ENCODE peak calls at places on chromosomes 16 and 17, in five cellular contexts. One of them, this sample, is unnamed.

GRCh38 chr16:8430401-8430800 is 159.9 kb downstream of the TMEM114 start:
- DNase-seq in HEK293T: no peak
- DNase-seq in H1: no peak
- DNase-seq in HepG2: no peak
- DNase-seq in GM12878: no peak
- DNase-seq in this sample: no peak

GRCh38 chr16:20799599-20799998 is 6.7 kb downstream of the ERI2 start:
- DNase-seq in HEK293T: no peak
- DNase-seq in H1: no peak
- DNase-seq in HepG2: peak
- DNase-seq in GM12878: no peak
- DNase-seq in this sample: no peak

GRCh38 chr17:63983326-63983725 is 10.6 kb upstream of the SCN4A start:
- DNase-seq in HEK293T: no peak
- DNase-seq in H1: no peak
- DNase-seq in HepG2: no peak
- DNase-seq in GM12878: no peak
- DNase-seq in this sample: no peak

GRCh38 chr17:15479697-15480096 is 12.3 kb upstream of the CDRT4 start:
- DNase-seq in HEK293T: no peak
- DNase-seq in H1: no peak
- DNase-seq in HepG2: peak
- DNase-seq in GM12878: no peak
- DNase-seq in this sample: no peak

GRCh38 chr17:45732926-45733505 is 51.1 kb upstream of the CRHR1 start:
- DNase-seq in HEK293T: no peak
- DNase-seq in H1: no peak
- DNase-seq in HepG2: no peak
- DNase-seq in GM12878: no peak
- DNase-seq in this sample: no peak

GRCh38 chr17:68328676-68329075 is 37.4 kb downstream of the ARSG start:
- DNase-seq in HEK293T: no peak
- DNase-seq in H1: no peak
- DNase-seq in HepG2: no peak
- DNase-seq in GM12878: no peak
- DNase-seq in this sample: no peak

GRCh38 chr17:57911834-57912673 is 43.2 kb downstream of the CUEDC1 start:
- DNase-seq in HEK293T: no peak
- DNase-seq in H1: no peak
- DNase-seq in HepG2: peak
- DNase-seq in GM12878: no peak
- DNase-seq in this sample: no peak

GRCh38 chr17:38673714-38674012 is 1.1 kb downstream of the EPOP start:
- DNase-seq in HEK293T: no peak
- DNase-seq in H1: no peak
- DNase-seq in HepG2: no peak
- DNase-seq in GM12878: no peak
- DNase-seq in this sample: no peak

GRCh38 chr16:70738083-70738977 is 52.5 kb upstream of the MTSS2 start:
- DNase-seq in HEK293T: peak
- DNase-seq in H1: peak
- DNase-seq in HepG2: peak
- DNase-seq in GM12878: no peak
- DNase-seq in this sample: no peak

GRCh38 chr16:69595127-69596036 is 29.6 kb downstream of the NFAT5 start:
- DNase-seq in HEK293T: no peak
- DNase-seq in H1: no peak
- DNase-seq in HepG2: peak
- DNase-seq in GM12878: no peak
- DNase-seq in this sample: no peak

GRCh38 chr16:84886536-84887090 is 66.8 kb downstream of the CRISPLD2 start:
- DNase-seq in HEK293T: no peak
- DNase-seq in H1: no peak
- DNase-seq in HepG2: no peak
- DNase-seq in GM12878: no peak
- DNase-seq in this sample: no peak

GRCh38 chr17:3739422-3740124 is 15.9 kb downstream of the HASPIN start:
- DNase-seq in HEK293T: no peak
- DNase-seq in H1: no peak
- DNase-seq in HepG2: no peak
- DNase-seq in GM12878: no peak
- DNase-seq in this sample: no peak

GRCh38 chr16:77499373-77500285 is 64.8 kb upstream of the ADAMTS18 start:
- DNase-seq in HEK293T: peak
- DNase-seq in H1: no peak
- DNase-seq in HepG2: no peak
- DNase-seq in GM12878: no peak
- DNase-seq in this sample: no peak

GRCh38 chr17:17722081-17722905 is 41.0 kb downstream of the RAI1 start:
- DNase-seq in HEK293T: no peak
- DNase-seq in H1: no peak
- DNase-seq in HepG2: no peak
- DNase-seq in GM12878: no peak
- DNase-seq in this sample: no peak

GRCh38 chr16:48885456-48885855 is 275.5 kb upstream of the N4BP1 start:
- DNase-seq in HEK293T: no peak
- DNase-seq in H1: no peak
- DNase-seq in HepG2: no peak
- DNase-seq in GM12878: no peak
- DNase-seq in this sample: no peak

GRCh38 chr16:25177831-25178688 is 38.7 kb upstream of the AQP8 start:
- DNase-seq in HEK293T: no peak
- DNase-seq in H1: no peak
- DNase-seq in HepG2: peak
- DNase-seq in GM12878: no peak
- DNase-seq in this sample: no peak

GRCh38 chr16:66476328-66477027 is 49.4 kb downstream of the BEAN1 start:
- DNase-seq in HEK293T: peak
- DNase-seq in H1: no peak
- DNase-seq in HepG2: no peak
- DNase-seq in GM12878: no peak
- DNase-seq in this sample: no peak

GRCh38 chr17:78583091-78583490 is 5.9 kb upstream of the DNAH17 start:
- DNase-seq in HEK293T: peak
- DNase-seq in H1: no peak
- DNase-seq in HepG2: no peak
- DNase-seq in GM12878: no peak
- DNase-seq in this sample: no peak

GRCh38 chr17:51540151-51540550 is 279.8 kb downstream of the UTP18 start:
- DNase-seq in HEK293T: no peak
- DNase-seq in H1: no peak
- DNase-seq in HepG2: peak
- DNase-seq in GM12878: no peak
- DNase-seq in this sample: no peak

GRCh38 chr17:82876149-82876548 is 36.3 kb upstream of the ZNF750 start:
- DNase-seq in HEK293T: peak
- DNase-seq in H1: no peak
- DNase-seq in HepG2: peak
- DNase-seq in GM12878: no peak
- DNase-seq in this sample: no peak

GRCh38 chr16:20484726-20485125 is 33.4 kb downstream of the ACSM2A start:
- DNase-seq in HEK293T: no peak
- DNase-seq in H1: no peak
- DNase-seq in HepG2: peak
- DNase-seq in GM12878: no peak
- DNase-seq in this sample: no peak

GRCh38 chr16:23578096-23578830 is 17.9 kb downstream of the NDUFAB1 start:
- DNase-seq in HEK293T: no peak
- DNase-seq in H1: no peak
- DNase-seq in HepG2: no peak
- DNase-seq in GM12878: no peak
- DNase-seq in this sample: no peak

GRCh38 chr17:9484789-9485188 is 90.8 kb downstream of the STX8 start:
- DNase-seq in HEK293T: no peak
- DNase-seq in H1: no peak
- DNase-seq in HepG2: no peak
- DNase-seq in GM12878: no peak
- DNase-seq in this sample: no peak

GRCh38 chr16:30567160-30567990 is 4.1 kb downstream of the ZNF688 start:
- DNase-seq in HEK293T: no peak
- DNase-seq in H1: no peak
- DNase-seq in HepG2: no peak
- DNase-seq in GM12878: no peak
- DNase-seq in this sample: no peak

GRCh38 chr17:51397361-51398127 is 137.2 kb downstream of the UTP18 start:
- DNase-seq in HEK293T: no peak
- DNase-seq in H1: no peak
- DNase-seq in HepG2: no peak
- DNase-seq in GM12878: no peak
- DNase-seq in this sample: no peak

GRCh38 chr16:24273511-24273910 is 17.4 kb downstream of the CACNG3 start:
- DNase-seq in HEK293T: no peak
- DNase-seq in H1: no peak
- DNase-seq in HepG2: no peak
- DNase-seq in GM12878: no peak
- DNase-seq in this sample: no peak

GRCh38 chr17:44010966-44011647 is 3.7 kb downstream of the TMEM101 start:
- DNase-seq in HEK293T: no peak
- DNase-seq in H1: no peak
- DNase-seq in HepG2: no peak
- DNase-seq in GM12878: no peak
- DNase-seq in this sample: no peak

GRCh38 chr16:919658-920631 is 50.8 kb downstream of the LMF1 start:
- DNase-seq in HEK293T: no peak
- DNase-seq in H1: no peak
- DNase-seq in HepG2: no peak
- DNase-seq in GM12878: no peak
- DNase-seq in this sample: no peak
- TF ChIP-seq SUZ12 in HEK293T: no peak
- TF ChIP-seq SUZ12 in H1: no peak
- TF ChIP-seq SUZ12 in HepG2: no peak
- TF ChIP-seq SUZ12 in GM12878: no peak
- TF ChIP-seq SUZ12 in this sample: no peak

GRCh38 chr17:72635034-72635654 is 457.3 kb downstream of the SLC39A11 start:
- DNase-seq in HEK293T: no peak
- DNase-seq in H1: no peak
- DNase-seq in HepG2: no peak
- DNase-seq in GM12878: no peak
- DNase-seq in this sample: no peak

GRCh38 chr17:72634621-72635020 is 457.9 kb downstream of the SLC39A11 start:
- DNase-seq in HEK293T: no peak
- DNase-seq in H1: no peak
- DNase-seq in HepG2: no peak
- DNase-seq in GM12878: no peak
- DNase-seq in this sample: no peak

GRCh38 chr17:72632026-72632684 is 460.3 kb downstream of the SLC39A11 start:
- DNase-seq in HEK293T: no peak
- DNase-seq in H1: no peak
- DNase-seq in HepG2: peak
- DNase-seq in GM12878: no peak
- DNase-seq in this sample: no peak

DNA sequence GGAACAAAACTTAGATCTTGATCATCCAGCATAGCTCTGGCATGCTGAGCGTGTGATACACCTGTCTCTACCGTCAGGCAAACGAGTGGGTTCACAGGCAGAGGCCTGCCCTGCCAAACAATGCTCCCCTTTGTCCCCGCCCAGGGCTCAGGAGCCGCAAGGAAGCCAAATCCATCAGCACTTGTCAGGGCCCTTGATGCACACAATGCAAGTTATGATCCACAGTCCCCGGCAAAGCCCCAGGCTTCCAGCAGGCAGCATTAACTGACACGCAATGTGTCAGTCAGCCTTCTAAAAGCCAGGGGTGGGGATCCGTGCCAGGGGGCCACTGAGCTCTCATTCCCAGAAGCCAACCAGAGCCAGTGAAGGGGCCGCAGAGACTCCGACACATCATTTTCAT is 460.9 kb downstream of the SLC39A11 start:
- DNase-seq in HEK293T: no peak
- DNase-seq in H1: no peak
- DNase-seq in HepG2: peak
- DNase-seq in GM12878: no peak
- DNase-seq in this sample: no peak
- TF ChIP-seq SUZ12 in HEK293T: no peak
- TF ChIP-seq SUZ12 in H1: no peak
- TF ChIP-seq SUZ12 in HepG2: no peak
- TF ChIP-seq SUZ12 in GM12878: no peak
- TF ChIP-seq SUZ12 in this sample: no peak

DNA sequence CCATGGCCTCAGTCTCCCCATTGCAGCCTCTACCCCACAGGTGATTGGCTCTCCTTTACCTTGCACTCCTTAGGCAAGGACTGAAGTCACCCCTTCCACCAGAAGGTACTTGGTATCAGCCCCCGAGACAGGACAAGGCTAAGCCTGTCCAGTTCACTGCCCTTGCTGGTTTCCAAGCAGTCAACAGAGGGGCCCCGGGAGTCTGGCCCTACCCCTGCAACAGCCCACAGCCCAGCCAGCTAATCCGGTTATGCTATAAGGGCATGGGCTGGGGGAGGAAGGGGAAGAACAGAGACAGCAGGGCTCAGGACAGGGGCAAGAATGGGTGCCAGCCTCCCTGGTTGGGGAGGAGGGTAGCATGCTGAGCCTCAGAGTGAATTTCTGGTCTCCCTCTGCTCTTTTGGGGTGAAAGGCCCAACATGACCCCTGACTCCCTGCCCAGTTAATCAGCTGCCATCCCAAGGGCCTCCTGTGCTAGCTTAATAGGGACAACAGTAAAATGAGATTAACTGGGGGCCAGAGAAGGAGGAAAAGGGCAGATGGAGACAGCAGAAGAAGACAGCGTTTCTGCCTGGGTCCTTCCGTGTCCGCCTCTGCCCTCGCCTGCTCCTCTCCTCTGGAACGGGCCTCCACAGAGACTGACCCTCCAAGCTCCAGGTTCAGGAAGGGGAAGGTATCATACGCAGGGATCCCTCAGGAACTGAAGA is 10.7 kb downstream of the DLG4 start:
- DNase-seq in HEK293T: no peak
- DNase-seq in H1: no peak
- DNase-seq in HepG2: no peak
- DNase-seq in GM12878: no peak
- DNase-seq in this sample: no peak
- TF ChIP-seq SUZ12 in HEK293T: no peak
- TF ChIP-seq SUZ12 in H1: no peak
- TF ChIP-seq SUZ12 in HepG2: no peak
- TF ChIP-seq SUZ12 in GM12878: no peak
- TF ChIP-seq SUZ12 in this sample: no peak

GRCh38 chr17:59513934-59514841 is 51.2 kb upstream of the DHX40 start:
- DNase-seq in HEK293T: peak
- DNase-seq in H1: no peak
- DNase-seq in HepG2: peak
- DNase-seq in GM12878: no peak
- DNase-seq in this sample: peak
- TF ChIP-seq SUZ12 in HEK293T: no peak
- TF ChIP-seq SUZ12 in H1: no peak
- TF ChIP-seq SUZ12 in HepG2: no peak
- TF ChIP-seq SUZ12 in GM12878: no peak
- TF ChIP-seq SUZ12 in this sample: no peak

GRCh38 chr16:68311316-68311620 is 449 bp downstream of the PRMT7 start:
- DNase-seq in HEK293T: peak
- DNase-seq in H1: no peak
- DNase-seq in HepG2: peak
- DNase-seq in GM12878: no peak
- DNase-seq in this sample: no peak
- TF ChIP-seq SUZ12 in HEK293T: no peak
- TF ChIP-seq SUZ12 in H1: no peak
- TF ChIP-seq SUZ12 in HepG2: no peak
- TF ChIP-seq SUZ12 in GM12878: no peak
- TF ChIP-seq SUZ12 in this sample: no peak

This sample was measured in NT2/D1.